ENCODE peak calls at places on chromosomes 11 and 22, in four cellular contexts. D is gastrocnemius medialis, Z is cardiac fibroblast, P is upper lobe of right lung. U is an unnamed sample.

GRCh38 chr22:49302530-49302929 is 525.1 kb downstream of the BRD1 start:
- DNase-seq in Z (no peak), D (no peak), P (peak), U (no peak)

GRCh38 chr22:32534252-32535215 is 59.9 kb downstream of the FBXO7 start:
- DNase-seq in Z (no peak), D (no peak), P (no peak), U (no peak)

GRCh38 chr11:12112731-12113130 is 2.3 kb downstream of the MICAL2 start:
- DNase-seq in P (no peak), Z (no peak), D (no peak), U (no peak)

GRCh38 chr11:2789331-2789730 is 89.5 kb upstream of the KCNQ1OT1 start:
- DNase-seq in D (peak), Z (no peak), P (no peak), U (no peak)

GRCh38 chr11:74438681-74439080 is 28.7 kb downstream of the KCNE3 start:
- DNase-seq in Z (no peak), P (no peak), D (no peak), U (no peak)

GRCh38 chr11:12077535-12078280 is 32.7 kb upstream of the MICAL2 start:
- DNase-seq in Z (peak), D (no peak), P (no peak), U (no peak)

GRCh38 chr11:18264677-18265542 is 1.2 kb upstream of the SAA1 start:
- DNase-seq in Z (no peak), P (no peak), D (no peak), U (no peak)

GRCh38 chr11:32137263-32137662 is 46.4 kb downstream of the RCN1 start:
- DNase-seq in P (no peak), D (no peak), Z (peak), U (no peak)

GRCh38 chr11:104705475-104706195 is 192.6 kb downstream of the CASP12 start:
- DNase-seq in D (peak), Z (peak), P (no peak), U (peak)

GRCh38 chr11:112785717-112786116 is 175.5 kb upstream of the NCAM1 start:
- DNase-seq in P (no peak), Z (peak), D (no peak), U (no peak)

GRCh38 chr11:16986434-16987204 is 27.6 kb downstream of the PLEKHA7 start:
- DNase-seq in Z (no peak), P (peak), D (no peak), U (peak)

GRCh38 chr11:69431893-69432738 is 49.3 kb upstream of the LINC01488 start:
- DNase-seq in D (no peak), Z (no peak), P (no peak), U (no peak)